ENCODE peak calls at places on chromosomes 5 and 9, in nine cellular contexts. M, I, E, S, K, O, T, D and Z are unnamed samples.

GRCh38 chr5:2140501-2140900 is 257.8 kb upstream of the IRX4 start:
- DNase-seq in M (no peak), I (no peak), E (no peak), S (no peak), K (no peak), O (no peak), T (no peak), D (no peak), Z (no peak)

GRCh38 chr9:84966876-84967830 is 297.6 kb downstream of the NTRK2 start:
- DNase-seq in M (no peak), I (no peak), E (no peak), S (no peak), K (no peak), O (no peak), T (no peak), D (no peak), Z (no peak)

GRCh38 chr5:10456583-10457562 is 15.2 kb downstream of the ROPN1L start:
- DNase-seq in M (no peak), I (no peak), E (no peak), S (no peak), K (no peak), O (no peak), T (no peak), D (no peak), Z (no peak)

GRCh38 chr5:54384356-54384933 is 71.1 kb upstream of the HSPB3 start:
- DNase-seq in M (no peak), I (no peak), E (no peak), S (no peak), K (no peak), O (no peak), T (no peak), D (no peak), Z (no peak)

GRCh38 chr5:28286566-28286965 is 1248.2 kb upstream of the CDH9 start:
- DNase-seq in M (no peak), I (no peak), E (no peak), S (no peak), K (no peak), O (no peak), T (no peak), D (no peak), Z (no peak)

GRCh38 chr9:120439147-120439546 is 140.8 kb downstream of the CDK5RAP2 start:
- DNase-seq in M (no peak), I (no peak), E (no peak), S (peak; percentile 10), K (peak; percentile 28), O (no peak), T (peak; percentile 25), D (no peak), Z (no peak)

GRCh38 chr5:107359033-107359915 is 311.5 kb downstream of the EFNA5 start:
- DNase-seq in M (no peak), I (no peak), E (no peak), S (no peak), K (no peak), O (no peak), T (peak; percentile 29), D (no peak), Z (no peak)

GRCh38 chr5:14581333-14581890 is at the start of gene OTULINL:
- DNase-seq in M (peak; percentile 49), I (peak; percentile 90), E (peak; percentile 93), S (peak; percentile 81), K (peak; percentile 94), O (peak; percentile 94), T (peak; percentile 83), D (peak; percentile 90), Z (no peak)

GRCh38 chr9:135077497-135078200 is 9.8 kb upstream of the OLFM1 start:
- DNase-seq in M (no peak), I (no peak), E (peak; percentile 12), S (no peak), K (peak; percentile 68), O (peak; percentile 32), T (no peak), D (no peak), Z (no peak)

GRCh38 chr5:178997191-178997590 is 2.1 kb upstream of the GRM6 start:
- DNase-seq in M (no peak), I (no peak), E (no peak), S (no peak), K (no peak), O (no peak), T (no peak), D (no peak), Z (no peak)

GRCh38 chr5:175508896-175509295 is 30.5 kb downstream of the SFXN1 start:
- DNase-seq in M (no peak), I (no peak), E (no peak), S (no peak), K (no peak), O (no peak), T (no peak), D (no peak), Z (no peak)

GRCh38 chr5:170720984-170721383 is 62.5 kb upstream of the GABRP start:
- DNase-seq in M (no peak), I (no peak), E (no peak), S (no peak), K (no peak), O (no peak), T (no peak), D (no peak), Z (no peak)

GRCh38 chr9:23663946-23664345 is 162.1 kb downstream of the ELAVL2 start:
- DNase-seq in M (no peak), I (no peak), E (no peak), S (no peak), K (no peak), O (no peak), T (no peak), D (no peak), Z (no peak)

GRCh38 chr9:125915606-125916005 is 168.4 kb downstream of the PBX3 start:
- DNase-seq in M (no peak), I (no peak), E (no peak), S (no peak), K (no peak), O (no peak), T (no peak), D (no peak), Z (no peak)

GRCh38 chr5:14284366-14285148 is 141.4 kb downstream of the TRIO start:
- DNase-seq in M (no peak), I (no peak), E (no peak), S (no peak), K (no peak), O (no peak), T (no peak), D (no peak), Z (no peak)

GRCh38 chr9:17719053-17719452 is 140.2 kb downstream of the SH3GL2 start:
- DNase-seq in M (no peak), I (no peak), E (no peak), S (no peak), K (no peak), O (no peak), T (no peak), D (no peak), Z (no peak)

GRCh38 chr5:16773990-16774389 is 157.2 kb upstream of the RETREG1 start:
- DNase-seq in M (no peak), I (no peak), E (no peak), S (no peak), K (no peak), O (no peak), T (no peak), D (no peak), Z (peak; percentile 45)

GRCh38 chr9:37676411-37676830 is 25.7 kb downstream of the FRMPD1 start:
- DNase-seq in M (no peak), I (no peak), E (no peak), S (no peak), K (no peak), O (no peak), T (no peak), D (no peak), Z (no peak)

GRCh38 chr9:36470891-36471290 is 70.8 kb upstream of the RNF38 start:
- DNase-seq in M (no peak), I (peak; percentile 75), E (peak; percentile 35), S (peak; percentile 74), K (peak; percentile 39), O (peak; percentile 57), T (peak; percentile 75), D (peak; percentile 68), Z (no peak)

GRCh38 chr5:37814699-37815098 is 25.1 kb downstream of the GDNF start:
- DNase-seq in M (no peak), I (no peak), E (peak; percentile 92), S (no peak), K (no peak), O (no peak), T (no peak), D (no peak), Z (no peak)

GRCh38 chr5:179275381-179275878 is 69.8 kb downstream of the ADAMTS2 start:
- DNase-seq in M (no peak), I (no peak), E (no peak), S (no peak), K (no peak), O (no peak), T (no peak), D (no peak), Z (no peak)

GRCh38 chr5:143399616-143400540 is 3.6 kb downstream of the NR3C1 start:
- DNase-seq in M (no peak), I (no peak), E (no peak), S (no peak), K (no peak), O (no peak), T (peak; percentile 18), D (no peak), Z (no peak)
- H3K4me3 ChIP-seq in M (peak overlapping the region; percentile 93), I (peak overlapping the region; percentile 84), E (peak overlapping the region; percentile 34), S (peak overlapping the region; percentile 87), K (no peak overlapping the region), O (peak overlapping the region; percentile 70), T (peak overlapping the region; percentile 91), D (peak overlapping the region; percentile 88), Z (no peak overlapping the region)

GRCh38 chr9:683509-684021 is 157.9 kb upstream of the DMRT1 start:
- DNase-seq in M (no peak), I (no peak), E (no peak), S (no peak), K (no peak), O (no peak), T (no peak), D (no peak), Z (no peak)
- TF ChIP-seq CTCF in M (no peak), I (no peak), E (no peak), S (no peak), K (no peak), O (no peak), T (no peak), D (no peak), Z (no peak)

GRCh38 chr5:134133213-134133994 is 18.9 kb downstream of the TCF7 start:
- DNase-seq in M (no peak), I (no peak), E (no peak), S (no peak), K (no peak), O (no peak), T (no peak), D (peak; percentile 9), Z (no peak)
- H3K36me3 ChIP-seq in M (peaks cover 12% of the 10 kb centered on the region), I (peaks cover 54% of the 10 kb centered on the region), E (peaks cover 4% of the 10 kb centered on the region), S (no peaks in the 10 kb centered on the region), K (no peaks in the 10 kb centered on the region), O (peaks cover 36% of the 10 kb centered on the region), T (peaks cover 8% of the 10 kb centered on the region), D (peaks cover 20% of the 10 kb centered on the region), Z (peaks cover 22% of the 10 kb centered on the region)

DNA sequence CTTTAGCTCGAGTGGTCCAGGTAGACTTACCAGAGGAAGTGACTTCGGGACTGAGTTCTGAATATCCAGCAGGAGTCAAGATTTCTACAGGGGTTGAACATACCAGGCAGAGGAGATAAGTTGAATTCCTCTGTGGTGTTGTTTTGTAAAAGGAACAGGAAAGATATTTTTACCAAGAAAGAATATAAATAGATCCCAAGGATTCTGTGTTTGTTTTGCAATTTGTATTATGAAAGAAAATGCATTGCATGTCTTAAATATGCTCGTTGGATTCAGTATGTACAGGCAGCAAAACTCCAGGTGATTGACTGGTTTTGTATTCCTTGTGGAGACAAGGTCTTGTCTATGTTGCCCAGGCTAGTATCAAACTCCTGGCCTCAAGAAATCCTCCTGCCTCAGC is 197.8 kb downstream of the FRMD3 start:
- DNase-seq in M (no peak), I (no peak), E (no peak), S (no peak), K (no peak), O (no peak), T (no peak), D (no peak), Z (no peak)
- H3K4me3 ChIP-seq in M (no peak overlapping the region), I (no peak overlapping the region), E (no peak overlapping the region), S (no peak overlapping the region), K (no peak overlapping the region), O (no peak overlapping the region), T (no peak overlapping the region), D (no peak overlapping the region), Z (no peak overlapping the region)